ENCODE peak calls at places on chromosomes 4 and X, in five cellular contexts. One of them, this sample, is unnamed. For H3K36me3, the result is how much of the 10 kb centered on the place peaks cover.

GRCh38 chr4:105998210-105998609 is 102.9 kb downstream of the NPNT start:
- DNase-seq in testis: no peak
- DNase-seq in sigmoid colon: no peak
- DNase-seq in Peyer's patch: no peak
- DNase-seq in IMR-90: no peak
- DNase-seq in this sample: no peak

GRCh38 chrX:51955200-51955599 is 61.8 kb downstream of the MAGED1 start:
- DNase-seq in testis: no peak
- DNase-seq in sigmoid colon: no peak
- DNase-seq in Peyer's patch: no peak
- DNase-seq in IMR-90: no peak
- DNase-seq in this sample: no peak

GRCh38 chr4:77031544-77031943 is 44.2 kb downstream of the CCNI start:
- DNase-seq in testis: no peak
- DNase-seq in sigmoid colon: no peak
- DNase-seq in Peyer's patch: no peak
- DNase-seq in IMR-90: no peak
- DNase-seq in this sample: no peak

GRCh38 chr4:118772149-118773081 is 63.5 kb downstream of the SEC24D start:
- DNase-seq in testis: no peak
- DNase-seq in sigmoid colon: no peak
- DNase-seq in Peyer's patch: no peak
- DNase-seq in IMR-90: peak
- DNase-seq in this sample: no peak

GRCh38 chrX:150495496-150495895 is 72.9 kb upstream of the MTM1 start:
- DNase-seq in testis: no peak
- DNase-seq in sigmoid colon: no peak
- DNase-seq in Peyer's patch: no peak
- DNase-seq in IMR-90: no peak
- DNase-seq in this sample: no peak

GRCh38 chrX:15674514-15674898 is 9.9 kb upstream of the CLTRN start:
- DNase-seq in testis: peak
- DNase-seq in sigmoid colon: peak
- DNase-seq in Peyer's patch: peak
- DNase-seq in IMR-90: peak
- DNase-seq in this sample: no peak

GRCh38 chr4:159577241-159577640 is 474.4 kb downstream of the RAPGEF2 start:
- DNase-seq in testis: no peak
- DNase-seq in sigmoid colon: no peak
- DNase-seq in Peyer's patch: no peak
- DNase-seq in IMR-90: no peak
- DNase-seq in this sample: no peak

GRCh38 chrX:153871946-153872878 is 13.8 kb downstream of the L1CAM start:
- DNase-seq in testis: no peak
- DNase-seq in sigmoid colon: no peak
- DNase-seq in Peyer's patch: no peak
- DNase-seq in IMR-90: no peak
- DNase-seq in this sample: no peak

GRCh38 chr4:113899260-113900177 is 79.9 kb downstream of the ARSJ start:
- DNase-seq in testis: no peak
- DNase-seq in sigmoid colon: no peak
- DNase-seq in Peyer's patch: peak
- DNase-seq in IMR-90: no peak
- DNase-seq in this sample: no peak

GRCh38 chr4:64777286-64777685 is 368.0 kb upstream of the TECRL start:
- DNase-seq in testis: no peak
- DNase-seq in sigmoid colon: no peak
- DNase-seq in Peyer's patch: no peak
- DNase-seq in IMR-90: no peak
- DNase-seq in this sample: no peak

GRCh38 chr4:5120468-5120867 is 69.2 kb downstream of the STK32B start:
- DNase-seq in testis: no peak
- DNase-seq in sigmoid colon: no peak
- DNase-seq in Peyer's patch: no peak
- DNase-seq in IMR-90: peak
- DNase-seq in this sample: no peak

GRCh38 chrX:139890991-139891700 is 41.7 kb downstream of the ATP11C start:
- DNase-seq in testis: no peak
- DNase-seq in sigmoid colon: no peak
- DNase-seq in Peyer's patch: no peak
- DNase-seq in IMR-90: peak
- DNase-seq in this sample: no peak

GRCh38 chrX:47202316-47202715 is 8.7 kb downstream of the UBA1 start:
- DNase-seq in testis: no peak
- DNase-seq in sigmoid colon: no peak
- DNase-seq in Peyer's patch: no peak
- DNase-seq in IMR-90: no peak
- DNase-seq in this sample: no peak

GRCh38 chr4:7788687-7789425 is 150.8 kb downstream of the AFAP1 start:
- DNase-seq in testis: no peak
- DNase-seq in sigmoid colon: peak
- DNase-seq in Peyer's patch: no peak
- DNase-seq in IMR-90: no peak
- DNase-seq in this sample: no peak

GRCh38 chrX:13074297-13075262 is 30.2 kb upstream of the FAM9C start:
- DNase-seq in testis: no peak
- DNase-seq in sigmoid colon: no peak
- DNase-seq in Peyer's patch: peak
- DNase-seq in IMR-90: no peak
- DNase-seq in this sample: no peak

GRCh38 chr4:102036619-102037376 is 246.3 kb downstream of the BANK1 start:
- DNase-seq in testis: no peak
- DNase-seq in sigmoid colon: no peak
- DNase-seq in Peyer's patch: no peak
- DNase-seq in IMR-90: peak
- DNase-seq in this sample: no peak

GRCh38 chr4:91894006-91894405 is 409.8 kb upstream of the GRID2 start:
- DNase-seq in testis: no peak
- DNase-seq in sigmoid colon: no peak
- DNase-seq in Peyer's patch: no peak
- DNase-seq in IMR-90: no peak
- DNase-seq in this sample: no peak

GRCh38 chr4:87941537-87942392 is 33.7 kb upstream of the SPP1 start:
- DNase-seq in testis: no peak
- DNase-seq in sigmoid colon: no peak
- DNase-seq in Peyer's patch: no peak
- DNase-seq in IMR-90: no peak
- DNase-seq in this sample: no peak

GRCh38 chr4:169109276-169109675 is 99.2 kb upstream of the CBR4 start:
- DNase-seq in testis: no peak
- DNase-seq in sigmoid colon: no peak
- DNase-seq in Peyer's patch: no peak
- DNase-seq in IMR-90: no peak
- DNase-seq in this sample: no peak

GRCh38 chr4:94452476-94453300 is 946 bp downstream of the PDLIM5 start:
- DNase-seq in testis: peak
- DNase-seq in sigmoid colon: peak
- DNase-seq in Peyer's patch: peak
- DNase-seq in IMR-90: peak
- DNase-seq in this sample: peak

GRCh38 chrX:126985960-126986359 is 166.4 kb downstream of the PRR32 start:
- DNase-seq in testis: no peak
- DNase-seq in sigmoid colon: no peak
- DNase-seq in Peyer's patch: no peak
- DNase-seq in IMR-90: no peak
- DNase-seq in this sample: no peak

GRCh38 chr4:84957509-84958420 is 8.7 kb downstream of the WDFY3 start:
- DNase-seq in testis: no peak
- DNase-seq in sigmoid colon: no peak
- DNase-seq in Peyer's patch: no peak
- DNase-seq in IMR-90: no peak
- DNase-seq in this sample: no peak

GRCh38 chr4:186727149-186727976 is 3.7 kb upstream of the FAT1 start:
- DNase-seq in testis: no peak
- DNase-seq in sigmoid colon: no peak
- DNase-seq in Peyer's patch: no peak
- DNase-seq in IMR-90: peak
- DNase-seq in this sample: no peak

GRCh38 chrX:103783971-103784370 is 7.3 kb downstream of the PLP1 start:
- DNase-seq in testis: no peak
- DNase-seq in sigmoid colon: no peak
- DNase-seq in Peyer's patch: no peak
- DNase-seq in IMR-90: peak
- DNase-seq in this sample: no peak

GRCh38 chrX:150690126-150690525 is 3.1 kb upstream of the MTMR1 start:
- DNase-seq in testis: no peak
- DNase-seq in sigmoid colon: no peak
- DNase-seq in Peyer's patch: no peak
- DNase-seq in IMR-90: peak
- DNase-seq in this sample: no peak

GRCh38 chr4:10089346-10089745 is 27.3 kb downstream of the WDR1 start:
- DNase-seq in testis: no peak
- DNase-seq in sigmoid colon: no peak
- DNase-seq in Peyer's patch: no peak
- DNase-seq in IMR-90: no peak
- DNase-seq in this sample: no peak

GRCh38 chr4:6372649-6373525 is 99.5 kb downstream of the PPP2R2C start:
- DNase-seq in testis: peak
- DNase-seq in sigmoid colon: no peak
- DNase-seq in Peyer's patch: no peak
- DNase-seq in IMR-90: peak
- DNase-seq in this sample: no peak

GRCh38 chr4:140095694-140096482 is 58.1 kb downstream of the MAML3 start:
- DNase-seq in testis: no peak
- DNase-seq in sigmoid colon: peak
- DNase-seq in Peyer's patch: peak
- DNase-seq in IMR-90: peak
- DNase-seq in this sample: no peak

GRCh38 chrX:69055193-69055592 is 110.1 kb downstream of the PJA1 start:
- DNase-seq in testis: no peak
- DNase-seq in sigmoid colon: no peak
- DNase-seq in Peyer's patch: no peak
- DNase-seq in IMR-90: no peak
- DNase-seq in this sample: no peak
- H3K4me3 ChIP-seq in testis: no peak
- H3K4me3 ChIP-seq in sigmoid colon: no peak
- H3K4me3 ChIP-seq in Peyer's patch: no peak
- H3K4me3 ChIP-seq in IMR-90: no peak
- H3K4me3 ChIP-seq in this sample: no peak

GRCh38 chr4:40825014-40825838 is 75.5 kb downstream of the NSUN7 start:
- DNase-seq in testis: no peak
- DNase-seq in sigmoid colon: no peak
- DNase-seq in Peyer's patch: no peak
- DNase-seq in IMR-90: no peak
- DNase-seq in this sample: no peak

GRCh38 chr4:40826821-40827220 is 77.1 kb downstream of the NSUN7 start:
- DNase-seq in testis: no peak
- DNase-seq in sigmoid colon: no peak
- DNase-seq in Peyer's patch: no peak
- DNase-seq in IMR-90: no peak
- DNase-seq in this sample: no peak

GRCh38 chr4:40827774-40828173 is 78.0 kb downstream of the NSUN7 start:
- DNase-seq in testis: no peak
- DNase-seq in sigmoid colon: no peak
- DNase-seq in Peyer's patch: no peak
- DNase-seq in IMR-90: peak
- DNase-seq in this sample: no peak

GRCh38 chr4:40820101-40820500 is 70.3 kb downstream of the NSUN7 start:
- DNase-seq in testis: no peak
- DNase-seq in sigmoid colon: no peak
- DNase-seq in Peyer's patch: no peak
- DNase-seq in IMR-90: no peak
- DNase-seq in this sample: no peak

DNA sequence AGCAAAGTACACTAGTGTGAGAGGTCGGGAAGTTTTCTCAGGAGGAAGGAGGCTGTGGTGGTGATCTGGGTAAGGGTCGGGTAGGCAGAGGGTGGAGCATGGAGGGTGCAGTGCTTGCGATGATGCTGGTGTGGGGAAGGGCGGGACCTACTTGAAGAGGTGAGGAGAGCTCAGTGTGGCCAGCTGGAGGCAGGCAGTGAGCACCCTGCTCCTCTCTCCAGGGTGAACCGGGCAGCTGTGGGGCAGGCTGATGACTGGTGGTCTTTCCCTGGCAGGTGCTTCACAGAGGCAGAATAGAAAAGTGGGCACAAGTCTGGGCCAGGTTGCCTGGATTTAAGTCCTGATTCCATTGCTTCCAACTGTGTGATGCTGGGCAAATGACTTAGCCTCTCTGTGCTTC is 73.0 kb downstream of the NSUN7 start:
- DNase-seq in testis: no peak
- DNase-seq in sigmoid colon: no peak
- DNase-seq in Peyer's patch: no peak
- DNase-seq in IMR-90: no peak
- DNase-seq in this sample: no peak
- H3K36me3 ChIP-seq in testis: under half
- H3K36me3 ChIP-seq in sigmoid colon: under half
- H3K36me3 ChIP-seq in Peyer's patch: under half
- H3K36me3 ChIP-seq in IMR-90: under half
- H3K36me3 ChIP-seq in this sample: under half

GRCh38 chr4:112514449-112515277 is 1.3 kb downstream of the NEUROG2 start:
- DNase-seq in testis: no peak
- DNase-seq in sigmoid colon: no peak
- DNase-seq in Peyer's patch: no peak
- DNase-seq in IMR-90: no peak
- DNase-seq in this sample: no peak
- TF ChIP-seq POLR2A in testis: no peak
- TF ChIP-seq POLR2A in sigmoid colon: no peak
- TF ChIP-seq POLR2A in Peyer's patch: no peak
- TF ChIP-seq POLR2A in IMR-90: no peak
- TF ChIP-seq POLR2A in this sample: no peak

GRCh38 chrX:1112321-1112720 is 100.1 kb downstream of the CRLF2 start:
- DNase-seq in testis: no peak
- DNase-seq in sigmoid colon: no peak
- DNase-seq in Peyer's patch: no peak
- DNase-seq in IMR-90: no peak
- DNase-seq in this sample: no peak
- H3K4me3 ChIP-seq in testis: no peak
- H3K4me3 ChIP-seq in sigmoid colon: no peak
- H3K4me3 ChIP-seq in Peyer's patch: no peak
- H3K4me3 ChIP-seq in IMR-90: no peak
- H3K4me3 ChIP-seq in this sample: no peak

GRCh38 chr4:121140712-121141111 is 23.4 kb downstream of the TNIP3 start:
- DNase-seq in testis: no peak
- DNase-seq in sigmoid colon: no peak
- DNase-seq in Peyer's patch: no peak
- DNase-seq in IMR-90: peak
- DNase-seq in this sample: no peak

GRCh38 chr4:121146530-121146929 is 17.6 kb downstream of the TNIP3 start:
- DNase-seq in testis: no peak
- DNase-seq in sigmoid colon: no peak
- DNase-seq in Peyer's patch: no peak
- DNase-seq in IMR-90: peak
- DNase-seq in this sample: no peak

GRCh38 chr4:121145430-121145829 is 18.7 kb downstream of the TNIP3 start:
- DNase-seq in testis: no peak
- DNase-seq in sigmoid colon: no peak
- DNase-seq in Peyer's patch: no peak
- DNase-seq in IMR-90: no peak
- DNase-seq in this sample: no peak

GRCh38 chr4:121144021-121144420 is 20.1 kb downstream of the TNIP3 start:
- DNase-seq in testis: no peak
- DNase-seq in sigmoid colon: no peak
- DNase-seq in Peyer's patch: no peak
- DNase-seq in IMR-90: no peak
- DNase-seq in this sample: no peak

GRCh38 chr4:121143126-121143525 is 21.0 kb downstream of the TNIP3 start:
- DNase-seq in testis: no peak
- DNase-seq in sigmoid colon: no peak
- DNase-seq in Peyer's patch: no peak
- DNase-seq in IMR-90: peak
- DNase-seq in this sample: no peak
- H3K36me3 ChIP-seq in testis: under half
- H3K36me3 ChIP-seq in sigmoid colon: under half
- H3K36me3 ChIP-seq in Peyer's patch: under half
- H3K36me3 ChIP-seq in IMR-90: under half
- H3K36me3 ChIP-seq in this sample: under half